ENCODE peak calls at places on chromosomes 1 and 21, in seven cellular contexts. One of them, this sample, is unnamed.

GRCh38 chr21:39518055-39518844 is 66.5 kb downstream of the SH3BGR start:
- DNase-seq in OCI-LY7: peak; percentile 82
- DNase-seq in Calu3: peak; percentile 61
- DNase-seq in H9: peak; percentile 84
- DNase-seq in body of pancreas: peak; percentile 58
- DNase-seq in lower leg skin: no peak
- DNase-seq in dorsolateral prefrontal cortex: no peak
- DNase-seq in this sample: peak; percentile 76

GRCh38 chr1:34915521-34915920 is 13.9 kb downstream of the DLGAP3 start:
- DNase-seq in dorsolateral prefrontal cortex: no peak
- DNase-seq in body of pancreas: no peak
- DNase-seq in Calu3: no peak
- DNase-seq in H9: peak; percentile 17
- DNase-seq in lower leg skin: peak; percentile 59
- DNase-seq in OCI-LY7: no peak
- DNase-seq in this sample: no peak

GRCh38 chr1:168957818-168958217 is 148.7 kb upstream of the ATP1B1 start:
- DNase-seq in H9: no peak
- DNase-seq in OCI-LY7: no peak
- DNase-seq in lower leg skin: no peak
- DNase-seq in dorsolateral prefrontal cortex: no peak
- DNase-seq in Calu3: no peak
- DNase-seq in body of pancreas: no peak
- DNase-seq in this sample: no peak

GRCh38 chr1:114956570-114956969 is 73.1 kb upstream of the TSHB start:
- DNase-seq in lower leg skin: no peak
- DNase-seq in body of pancreas: no peak
- DNase-seq in dorsolateral prefrontal cortex: no peak
- DNase-seq in Calu3: peak; percentile 3
- DNase-seq in H9: peak; percentile 66
- DNase-seq in OCI-LY7: no peak
- DNase-seq in this sample: no peak

GRCh38 chr1:182054698-182055326 is 6.7 kb downstream of the ZNF648 start:
- DNase-seq in OCI-LY7: peak; percentile 62
- DNase-seq in lower leg skin: no peak
- DNase-seq in body of pancreas: peak; percentile 34
- DNase-seq in dorsolateral prefrontal cortex: no peak
- DNase-seq in H9: no peak
- DNase-seq in Calu3: peak; percentile 75
- DNase-seq in this sample: peak; percentile 73

GRCh38 chr1:39799770-39800470 is 11.3 kb upstream of the BMP8B start:
- DNase-seq in body of pancreas: peak; percentile 80
- DNase-seq in OCI-LY7: peak; percentile 66
- DNase-seq in H9: peak; percentile 82
- DNase-seq in lower leg skin: peak; percentile 93
- DNase-seq in Calu3: peak; percentile 82
- DNase-seq in dorsolateral prefrontal cortex: peak; percentile 73
- DNase-seq in this sample: peak; percentile 62

GRCh38 chr1:174157157-174157806 is 2.0 kb upstream of the RABGAP1L start:
- DNase-seq in H9: no peak
- DNase-seq in body of pancreas: no peak
- DNase-seq in dorsolateral prefrontal cortex: no peak
- DNase-seq in lower leg skin: no peak
- DNase-seq in Calu3: no peak
- DNase-seq in OCI-LY7: peak; percentile 54
- DNase-seq in this sample: peak; percentile 66

GRCh38 chr1:190738321-190738720 is 260.7 kb upstream of the BRINP3 start:
- DNase-seq in lower leg skin: no peak
- DNase-seq in body of pancreas: no peak
- DNase-seq in H9: no peak
- DNase-seq in dorsolateral prefrontal cortex: no peak
- DNase-seq in OCI-LY7: no peak
- DNase-seq in Calu3: no peak
- DNase-seq in this sample: no peak

GRCh38 chr21:41901099-41901498 is 22.0 kb upstream of the PRDM15 start:
- DNase-seq in OCI-LY7: no peak
- DNase-seq in body of pancreas: peak; percentile 79
- DNase-seq in dorsolateral prefrontal cortex: no peak
- DNase-seq in lower leg skin: no peak
- DNase-seq in Calu3: no peak
- DNase-seq in H9: no peak
- DNase-seq in this sample: peak; percentile 61

GRCh38 chr21:32278068-32278467 is 781 bp downstream of the MIS18A start:
- DNase-seq in OCI-LY7: peak; percentile 51
- DNase-seq in body of pancreas: no peak
- DNase-seq in H9: no peak
- DNase-seq in lower leg skin: no peak
- DNase-seq in Calu3: no peak
- DNase-seq in dorsolateral prefrontal cortex: no peak
- DNase-seq in this sample: no peak

GRCh38 chr1:214720561-214720960 is 117.6 kb downstream of the CENPF start:
- DNase-seq in Calu3: no peak
- DNase-seq in OCI-LY7: no peak
- DNase-seq in dorsolateral prefrontal cortex: no peak
- DNase-seq in body of pancreas: no peak
- DNase-seq in H9: no peak
- DNase-seq in lower leg skin: no peak
- DNase-seq in this sample: no peak

GRCh38 chr1:29870621-29871020 is 634.3 kb downstream of the PTPRU start:
- DNase-seq in Calu3: no peak
- DNase-seq in body of pancreas: no peak
- DNase-seq in OCI-LY7: no peak
- DNase-seq in H9: no peak
- DNase-seq in dorsolateral prefrontal cortex: no peak
- DNase-seq in lower leg skin: peak; percentile 42
- DNase-seq in this sample: no peak

GRCh38 chr1:212606734-212607205 is 1.8 kb upstream of the ATF3 start:
- DNase-seq in lower leg skin: peak; percentile 95
- DNase-seq in Calu3: peak; percentile 58
- DNase-seq in OCI-LY7: no peak
- DNase-seq in body of pancreas: peak; percentile 90
- DNase-seq in dorsolateral prefrontal cortex: no peak
- DNase-seq in H9: no peak
- DNase-seq in this sample: peak; percentile 45

GRCh38 chr1:14522331-14523241 is 75.9 kb upstream of the KAZN start:
- DNase-seq in OCI-LY7: no peak
- DNase-seq in Calu3: no peak
- DNase-seq in lower leg skin: peak; percentile 85
- DNase-seq in body of pancreas: peak; percentile 13
- DNase-seq in dorsolateral prefrontal cortex: no peak
- DNase-seq in H9: peak; percentile 46
- DNase-seq in this sample: peak; percentile 71

GRCh38 chr1:12472798-12473551 is 145.0 kb downstream of the DHRS3 start:
- DNase-seq in body of pancreas: no peak
- DNase-seq in H9: no peak
- DNase-seq in lower leg skin: no peak
- DNase-seq in dorsolateral prefrontal cortex: no peak
- DNase-seq in Calu3: no peak
- DNase-seq in OCI-LY7: no peak
- DNase-seq in this sample: no peak

GRCh38 chr21:38988211-38989096 is 182.7 kb downstream of the ETS2 start:
- DNase-seq in H9: no peak
- DNase-seq in lower leg skin: no peak
- DNase-seq in Calu3: no peak
- DNase-seq in OCI-LY7: no peak
- DNase-seq in dorsolateral prefrontal cortex: no peak
- DNase-seq in body of pancreas: no peak
- DNase-seq in this sample: no peak

GRCh38 chr1:110541996-110542395 is 23.0 kb upstream of the KCNA10 start:
- DNase-seq in body of pancreas: no peak
- DNase-seq in Calu3: no peak
- DNase-seq in OCI-LY7: no peak
- DNase-seq in H9: no peak
- DNase-seq in dorsolateral prefrontal cortex: no peak
- DNase-seq in lower leg skin: no peak
- DNase-seq in this sample: no peak

GRCh38 chr1:1089731-1090423 is 15.8 kb upstream of the RNF223 start:
- DNase-seq in H9: no peak
- DNase-seq in body of pancreas: no peak
- DNase-seq in lower leg skin: peak; percentile 79
- DNase-seq in Calu3: no peak
- DNase-seq in dorsolateral prefrontal cortex: peak; percentile 18
- DNase-seq in OCI-LY7: no peak
- DNase-seq in this sample: no peak

GRCh38 chr1:182484531-182485257 is 34.7 kb downstream of the RGSL1 start:
- DNase-seq in Calu3: peak; percentile 44
- DNase-seq in H9: peak; percentile 62
- DNase-seq in dorsolateral prefrontal cortex: no peak
- DNase-seq in body of pancreas: no peak
- DNase-seq in OCI-LY7: peak; percentile 90
- DNase-seq in lower leg skin: no peak
- DNase-seq in this sample: peak; percentile 25

GRCh38 chr1:108780937-108781574 is 34.6 kb downstream of the STXBP3 start:
- DNase-seq in dorsolateral prefrontal cortex: no peak
- DNase-seq in H9: no peak
- DNase-seq in OCI-LY7: no peak
- DNase-seq in body of pancreas: no peak
- DNase-seq in Calu3: no peak
- DNase-seq in lower leg skin: no peak
- DNase-seq in this sample: no peak

GRCh38 chr21:41957991-41958766 is 4.4 kb upstream of the C2CD2 start:
- DNase-seq in OCI-LY7: no peak
- DNase-seq in lower leg skin: peak; percentile 88
- DNase-seq in body of pancreas: peak; percentile 54
- DNase-seq in Calu3: peak; percentile 71
- DNase-seq in H9: no peak
- DNase-seq in dorsolateral prefrontal cortex: no peak
- DNase-seq in this sample: peak; percentile 19

GRCh38 chr1:226738995-226739695 is at the start of gene ITPKB:
- DNase-seq in dorsolateral prefrontal cortex: no peak
- DNase-seq in H9: no peak
- DNase-seq in OCI-LY7: peak; percentile 88
- DNase-seq in lower leg skin: peak; percentile 93
- DNase-seq in Calu3: peak; percentile 30
- DNase-seq in body of pancreas: peak; percentile 45
- DNase-seq in this sample: peak; percentile 71

GRCh38 chr1:170230323-170230722 is 84.6 kb downstream of the NTMT2 start:
- DNase-seq in H9: no peak
- DNase-seq in dorsolateral prefrontal cortex: no peak
- DNase-seq in body of pancreas: no peak
- DNase-seq in Calu3: no peak
- DNase-seq in OCI-LY7: no peak
- DNase-seq in lower leg skin: no peak
- DNase-seq in this sample: no peak

GRCh38 chr1:25760122-25760719 is 39.8 kb upstream of the SELENON start:
- DNase-seq in OCI-LY7: no peak
- DNase-seq in dorsolateral prefrontal cortex: no peak
- DNase-seq in Calu3: no peak
- DNase-seq in body of pancreas: no peak
- DNase-seq in H9: no peak
- DNase-seq in lower leg skin: no peak
- DNase-seq in this sample: no peak

GRCh38 chr1:169107673-169108160 is 1.2 kb downstream of the ATP1B1 start:
- DNase-seq in OCI-LY7: peak; percentile 48
- DNase-seq in dorsolateral prefrontal cortex: no peak
- DNase-seq in body of pancreas: no peak
- DNase-seq in H9: no peak
- DNase-seq in lower leg skin: no peak
- DNase-seq in Calu3: no peak
- DNase-seq in this sample: no peak

GRCh38 chr1:187244623-187245022 is 415.9 kb downstream of the PLA2G4A start:
- DNase-seq in body of pancreas: no peak
- DNase-seq in lower leg skin: no peak
- DNase-seq in H9: no peak
- DNase-seq in OCI-LY7: no peak
- DNase-seq in Calu3: peak; percentile 65
- DNase-seq in dorsolateral prefrontal cortex: no peak
- DNase-seq in this sample: no peak

GRCh38 chr1:85555867-85556577 is 24.5 kb upstream of the CCN1 start:
- DNase-seq in dorsolateral prefrontal cortex: no peak
- DNase-seq in Calu3: no peak
- DNase-seq in body of pancreas: no peak
- DNase-seq in OCI-LY7: no peak
- DNase-seq in H9: no peak
- DNase-seq in lower leg skin: no peak
- DNase-seq in this sample: no peak

GRCh38 chr1:19336543-19336942 is 24.4 kb downstream of the SLC66A1 start:
- DNase-seq in OCI-LY7: no peak
- DNase-seq in body of pancreas: no peak
- DNase-seq in H9: no peak
- DNase-seq in dorsolateral prefrontal cortex: no peak
- DNase-seq in lower leg skin: no peak
- DNase-seq in Calu3: no peak
- DNase-seq in this sample: no peak
- TF ChIP-seq CTCF in OCI-LY7: no peak
- TF ChIP-seq CTCF in body of pancreas: no peak
- TF ChIP-seq CTCF in H9: no peak
- TF ChIP-seq CTCF in dorsolateral prefrontal cortex: no peak
- TF ChIP-seq CTCF in lower leg skin: no peak
- TF ChIP-seq CTCF in Calu3: no peak
- TF ChIP-seq CTCF in this sample: no peak

DNA sequence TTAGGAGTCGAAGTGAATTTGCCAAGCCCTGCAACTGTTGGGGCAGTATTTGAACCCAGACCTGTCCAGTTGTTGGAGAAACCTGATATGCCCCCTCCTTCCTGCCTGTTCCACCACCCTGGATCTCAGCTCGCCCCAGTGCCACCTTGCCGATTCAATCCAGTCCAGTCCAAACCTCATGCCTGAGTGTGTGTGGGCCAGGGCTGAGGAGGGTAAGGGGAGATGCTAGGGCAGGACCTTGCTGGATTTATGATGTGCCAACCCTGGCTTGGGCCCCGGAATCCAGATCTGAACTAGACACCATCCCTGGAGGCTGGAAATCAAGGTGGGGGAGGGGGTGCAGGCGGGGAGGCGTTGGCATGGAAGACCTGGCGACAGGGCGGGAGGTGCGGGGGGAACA is 98.9 kb upstream of the WNT4 start:
- DNase-seq in OCI-LY7: no peak
- DNase-seq in dorsolateral prefrontal cortex: no peak
- DNase-seq in body of pancreas: no peak
- DNase-seq in Calu3: no peak
- DNase-seq in lower leg skin: no peak
- DNase-seq in H9: no peak
- DNase-seq in this sample: no peak
- TF ChIP-seq CTCF in OCI-LY7: no peak
- TF ChIP-seq CTCF in dorsolateral prefrontal cortex: no peak
- TF ChIP-seq CTCF in body of pancreas: no peak
- TF ChIP-seq CTCF in Calu3: no peak
- TF ChIP-seq CTCF in lower leg skin: no peak
- TF ChIP-seq CTCF in H9: no peak
- TF ChIP-seq CTCF in this sample: no peak

GRCh38 chr1:61950418-61950817 is 208.1 kb downstream of the PATJ start:
- DNase-seq in lower leg skin: no peak
- DNase-seq in OCI-LY7: no peak
- DNase-seq in dorsolateral prefrontal cortex: no peak
- DNase-seq in body of pancreas: no peak
- DNase-seq in Calu3: no peak
- DNase-seq in H9: no peak
- DNase-seq in this sample: peak; percentile 10
- TF ChIP-seq CTCF in lower leg skin: no peak
- TF ChIP-seq CTCF in OCI-LY7: peak; percentile 74
- TF ChIP-seq CTCF in dorsolateral prefrontal cortex: no peak
- TF ChIP-seq CTCF in body of pancreas: no peak
- TF ChIP-seq CTCF in Calu3: peak; percentile 5
- TF ChIP-seq CTCF in H9: peak; percentile 71
- TF ChIP-seq CTCF in this sample: peak; percentile 36

GRCh38 chr1:23178931-23179330 is 10.3 kb upstream of the LUZP1 start:
- DNase-seq in Calu3: no peak
- DNase-seq in OCI-LY7: peak; percentile 48
- DNase-seq in lower leg skin: no peak
- DNase-seq in H9: no peak
- DNase-seq in dorsolateral prefrontal cortex: no peak
- DNase-seq in body of pancreas: no peak
- DNase-seq in this sample: peak; percentile 53
- TF ChIP-seq CTCF in Calu3: no peak
- TF ChIP-seq CTCF in OCI-LY7: peak; percentile 51
- TF ChIP-seq CTCF in lower leg skin: no peak
- TF ChIP-seq CTCF in H9: peak; percentile 38
- TF ChIP-seq CTCF in dorsolateral prefrontal cortex: no peak
- TF ChIP-seq CTCF in body of pancreas: peak; percentile 20
- TF ChIP-seq CTCF in this sample: peak; percentile 19

This sample was measured in GM13977.